ENCODE peak calls at places on chromosomes 16 and 17, in five cellular contexts. K is neural crest cell, Z is BE2C, Q is heart left ventricle, B is GM23338. M is an unnamed sample.

GRCh38 chr16:85245307-85246172 is 133.3 kb upstream of the CIBAR2 start:
- DNase-seq in K (peak), Z (peak), Q (peak), B (peak), M (peak)

GRCh38 chr17:56934280-56934679 is 20.4 kb upstream of the TRIM25 start:
- DNase-seq in K (no peak), Z (no peak), Q (no peak), B (no peak), M (no peak)

GRCh38 chr16:314351-314750 is 31.4 kb downstream of the PDIA2 start:
- DNase-seq in K (no peak), Z (no peak), Q (no peak), B (no peak), M (no peak)

GRCh38 chr17:17785407-17785806 is 51.4 kb downstream of the SREBF1 start:
- DNase-seq in K (no peak), Z (no peak), Q (no peak), B (no peak), M (no peak)

GRCh38 chr17:31696184-31696602 is 162.9 kb downstream of the COPRS start:
- DNase-seq in K (peak), Z (peak), Q (peak), B (peak), M (peak)

GRCh38 chr17:43224146-43224705 is 4.2 kb downstream of the CCDC200 start:
- DNase-seq in K (no peak), Z (no peak), Q (no peak), B (no peak), M (no peak)

GRCh38 chr16:67415872-67416793 is at the start of gene ZDHHC1:
- DNase-seq in K (peak), Z (peak), Q (peak), B (peak), M (peak)

GRCh38 chr17:29140631-29141483 is 39.3 kb downstream of the MYO18A start:
- DNase-seq in K (peak), Z (peak), Q (peak), B (peak), M (no peak)

GRCh38 chr16:55949518-55949917 is 74.3 kb upstream of the CES5A start:
- DNase-seq in K (no peak), Z (no peak), Q (no peak), B (no peak), M (no peak)

GRCh38 chr16:57376313-57376818 is 4.1 kb downstream of the CX3CL1 start:
- DNase-seq in K (no peak), Z (no peak), Q (no peak), B (no peak), M (no peak)

GRCh38 chr17:34195987-34196386 is 59.1 kb upstream of the CCL2 start:
- DNase-seq in K (no peak), Z (no peak), Q (no peak), B (no peak), M (no peak)

GRCh38 chr17:27628376-27628775 is 2.6 kb upstream of the LGALS9 start:
- DNase-seq in K (no peak), Z (no peak), Q (no peak), B (no peak), M (no peak)

GRCh38 chr17:17028059-17028877 is 14.0 kb upstream of the MPRIP start:
- DNase-seq in K (peak), Z (peak), Q (peak), B (peak), M (peak)

GRCh38 chr16:14193316-14193871 is 122.3 kb downstream of the MRTFB start:
- DNase-seq in K (no peak), Z (no peak), Q (no peak), B (peak), M (no peak)

GRCh38 chr17:55513885-55514590 is 2.8 kb upstream of the SMIM36 start:
- DNase-seq in K (peak), Z (peak), Q (peak), B (peak), M (peak)

GRCh38 chr17:57682667-57683066 is 62.4 kb downstream of the CCDC182 start:
- DNase-seq in K (no peak), Z (no peak), Q (no peak), B (no peak), M (no peak)

GRCh38 chr17:32261937-32262510 is 3.6 kb upstream of the RHBDL3 start:
- DNase-seq in K (no peak), Z (no peak), Q (no peak), B (no peak), M (no peak)

GRCh38 chr16:76639685-76640289 is 362.6 kb downstream of the CNTNAP4 start:
- DNase-seq in K (peak), Z (peak), Q (no peak), B (peak), M (no peak)

GRCh38 chr17:76972046-76972641 is 103.9 kb downstream of the MGAT5B start:
- DNase-seq in K (no peak), Z (no peak), Q (no peak), B (no peak), M (no peak)

GRCh38 chr16:70738083-70738977 is 52.5 kb upstream of the MTSS2 start:
- DNase-seq in K (peak), Z (peak), Q (peak), B (peak), M (peak)

GRCh38 chr17:29039764-29040598 is 3.0 kb upstream of the PIPOX start:
- DNase-seq in K (no peak), Z (no peak), Q (no peak), B (no peak), M (peak)

GRCh38 chr16:83315271-83315670 is 492.5 kb upstream of the HSBP1 start:
- DNase-seq in K (no peak), Z (no peak), Q (no peak), B (no peak), M (no peak)

GRCh38 chr16:66416981-66417700 is 10.0 kb upstream of the BEAN1 start:
- DNase-seq in K (no peak), Z (no peak), Q (no peak), B (no peak), M (no peak)

GRCh38 chr16:56637814-56638750 is at the start of gene MT1A:
- DNase-seq in K (no peak), Z (no peak), Q (peak), B (peak), M (peak)

GRCh38 chr16:81821422-81822128 is 42.5 kb downstream of the PLCG2 start:
- DNase-seq in K (no peak), Z (no peak), Q (no peak), B (peak), M (no peak)

GRCh38 chr16:49350265-49351103 is 23.1 kb upstream of the C16orf78 start:
- DNase-seq in K (peak), Z (peak), Q (peak), B (peak), M (peak)

GRCh38 chr17:43737722-43738121 is 20.9 kb downstream of the SOST start:
- DNase-seq in K (no peak), Z (no peak), Q (no peak), B (no peak), M (no peak)

GRCh38 chr17:38881600-38882191 is 11.8 kb downstream of the LASP1 start:
- DNase-seq in K (no peak), Z (peak), Q (peak), B (no peak), M (no peak)

GRCh38 chr16:76277099-76278030 is at the start of gene CNTNAP4:
- DNase-seq in K (peak), Z (peak), Q (peak), B (peak), M (no peak)

GRCh38 chr16:35398208-35398607 is 1938.8 kb downstream of the TP53TG3F start:
- DNase-seq in K (no peak), Z (no peak), Q (no peak), B (no peak), M (peak)

GRCh38 chr17:46717999-46718398 is 100.5 kb downstream of the WNT3 start:
- DNase-seq in K (no peak), Z (no peak), Q (no peak), B (no peak), M (no peak)

GRCh38 chr17:31533546-31534155 is 142.2 kb downstream of the RAB11FIP4 start:
- DNase-seq in K (peak), Z (peak), Q (no peak), B (peak), M (no peak)

GRCh38 chr16:63050391-63050790 is 1014.2 kb upstream of the CDH8 start:
- DNase-seq in K (no peak), Z (no peak), Q (no peak), B (no peak), M (no peak)

GRCh38 chr17:68711858-68712257 is 110.7 kb upstream of the FAM20A start:
- DNase-seq in K (no peak), Z (no peak), Q (no peak), B (no peak), M (no peak)

GRCh38 chr17:44947461-44948314 is at the start of gene KIF18B:
- DNase-seq in K (peak), Z (peak), Q (peak), B (peak), M (peak)
- TF ChIP-seq CTCF in K (peak), Z (peak), Q (no peak), B (peak), M (peak)

DNA sequence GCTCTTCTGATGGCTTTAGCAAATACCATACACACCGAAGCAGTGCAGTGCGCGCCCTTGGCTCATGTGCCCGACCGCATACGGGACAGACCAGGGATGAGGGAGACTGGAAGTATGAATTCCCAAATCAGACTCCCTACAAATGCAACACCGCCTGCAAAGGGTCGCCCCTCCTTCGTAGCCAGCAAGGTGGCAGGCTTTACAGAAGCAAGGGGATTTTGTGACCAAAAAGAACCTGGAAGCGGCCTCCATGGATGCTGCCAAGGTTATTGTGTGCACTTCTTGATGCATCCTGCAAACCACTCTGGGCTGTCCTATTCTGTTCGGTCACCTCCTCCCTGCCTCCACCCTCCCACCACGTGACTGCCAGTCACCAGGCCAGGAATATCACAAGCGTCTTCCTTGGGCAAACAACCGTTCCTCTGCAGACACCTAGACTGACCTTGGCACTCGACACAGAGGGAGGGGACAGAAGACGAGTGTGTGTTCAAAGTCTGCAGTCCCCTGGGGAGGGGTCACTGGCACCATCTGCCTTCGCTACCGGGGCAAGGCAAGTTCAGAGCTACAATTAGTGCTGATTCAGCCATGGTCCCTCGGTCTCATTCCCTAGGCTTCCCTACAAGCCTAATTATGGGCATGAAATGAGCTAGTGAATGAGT is 460.3 kb downstream of the SLC39A11 start:
- DNase-seq in K (no peak), Z (peak), Q (peak), B (no peak), M (no peak)
- TF ChIP-seq CTCF in K (no peak), Z (no peak), Q (no peak), B (no peak), M (no peak)

GRCh38 chr16:50449800-50450199 is 81.0 kb upstream of the BRD7 start:
- DNase-seq in K (no peak), Z (no peak), Q (no peak), B (no peak), M (no peak)

GRCh38 chr16:50448981-50449380 is 80.2 kb upstream of the BRD7 start:
- DNase-seq in K (no peak), Z (no peak), Q (no peak), B (no peak), M (no peak)

GRCh38 chr16:50446861-50447260 is 78.1 kb upstream of the BRD7 start:
- DNase-seq in K (no peak), Z (no peak), Q (no peak), B (no peak), M (no peak)

GRCh38 chr16:50450957-50451356 is 82.2 kb upstream of the BRD7 start:
- DNase-seq in K (no peak), Z (no peak), Q (no peak), B (no peak), M (no peak)

DNA sequence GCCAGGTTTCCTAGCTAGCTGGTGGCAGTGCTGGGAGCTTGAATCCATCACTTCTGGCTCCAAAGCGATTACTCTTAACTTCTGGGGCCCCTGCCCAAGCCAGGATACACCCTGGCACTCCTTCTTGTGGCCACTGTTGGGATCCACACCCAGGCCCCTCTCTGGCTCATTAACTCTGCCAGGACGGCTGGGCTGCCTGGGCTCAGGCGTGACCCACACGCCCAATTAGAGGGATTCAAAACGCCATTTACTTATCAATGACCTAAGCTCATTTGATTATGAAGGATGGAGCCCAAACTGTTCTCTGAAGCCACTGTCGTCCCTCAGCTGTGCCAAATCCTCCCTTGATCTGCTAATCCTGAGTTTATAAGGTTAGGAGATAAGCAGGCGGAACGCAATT is 79.7 kb upstream of the BRD7 start:
- DNase-seq in K (no peak), Z (peak), Q (no peak), B (peak), M (no peak)
- TF ChIP-seq CTCF in K (peak), Z (peak), Q (no peak), B (peak), M (no peak)

GRCh38 chr17:19739241-19740201 is 8.6 kb downstream of the ALDH3A1 start:
- DNase-seq in K (no peak), Z (no peak), Q (no peak), B (no peak), M (no peak)
- TF ChIP-seq CTCF in K (no peak), Z (no peak), Q (no peak), B (no peak), M (no peak)

GRCh38 chr17:49515196-49515770 is 20.2 kb downstream of the NGFR start:
- DNase-seq in K (peak), Z (peak), Q (peak), B (peak), M (peak)

GRCh38 chr17:49513044-49513395 is 17.9 kb downstream of the NGFR start:
- DNase-seq in K (no peak), Z (no peak), Q (no peak), B (no peak), M (no peak)

GRCh38 chr17:49516190-49516589 is 21.1 kb downstream of the NGFR start:
- DNase-seq in K (no peak), Z (no peak), Q (no peak), B (no peak), M (peak)

GRCh38 chr17:49513616-49514373 is 18.7 kb downstream of the NGFR start:
- DNase-seq in K (no peak), Z (no peak), Q (peak), B (no peak), M (no peak)

DNA sequence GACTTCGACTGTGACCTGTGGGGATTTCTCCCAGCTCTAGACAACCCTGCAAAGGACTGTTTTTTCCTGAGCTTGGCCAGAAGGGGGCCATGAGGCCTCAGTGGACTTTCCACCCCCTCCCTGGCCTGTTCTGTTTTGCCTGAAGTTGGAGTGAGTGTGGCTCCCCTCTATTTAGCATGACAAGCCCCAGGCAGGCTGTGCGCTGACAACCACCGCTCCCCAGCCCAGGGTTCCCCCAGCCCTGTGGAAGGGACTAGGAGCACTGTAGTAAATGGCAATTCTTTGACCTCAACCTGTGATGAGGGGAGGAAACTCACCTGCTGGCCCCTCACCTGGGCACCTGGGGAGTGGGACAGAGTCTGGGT is 19.3 kb downstream of the NGFR start:
- DNase-seq in K (no peak), Z (peak), Q (no peak), B (peak), M (no peak)
- TF ChIP-seq CTCF in K (peak), Z (peak), Q (no peak), B (peak), M (no peak)